ENCODE peak calls at places on chromosomes 1 and 21, in eight cellular contexts. X, A, U, W, P, Q, D and N are unnamed samples.

GRCh38 chr1:191096405-191096804 is 618.7 kb upstream of the BRINP3 start:
- DNase-seq in X (no peak), A (no peak), W (no peak), D (no peak), U (no peak), P (no peak), Q (no peak), N (no peak)

GRCh38 chr1:63691672-63692425 is 82.0 kb upstream of the ROR1 start:
- DNase-seq in U (no peak), D (peak), P (peak), W (peak), X (peak), Q (peak), A (no peak), N (peak)

GRCh38 chr1:112722601-112723510 is 7.7 kb upstream of the PPM1J start:
- DNase-seq in W (peak), D (peak), X (no peak), A (no peak), U (peak), Q (no peak), P (peak), N (peak)

GRCh38 chr1:224747578-224747977 is 131.5 kb downstream of the CNIH3 start:
- DNase-seq in Q (no peak), W (peak), P (peak), U (no peak), D (peak), A (no peak), X (no peak), N (no peak)

GRCh38 chr1:31633117-31633516 is 11.6 kb downstream of the PEF1 start:
- DNase-seq in A (no peak), X (no peak), D (no peak), Q (no peak), P (no peak), W (no peak), U (no peak), N (no peak)

GRCh38 chr1:160724445-160725242 is 13.0 kb upstream of the CD48 start:
- DNase-seq in P (no peak), X (no peak), W (no peak), Q (no peak), D (no peak), U (no peak), A (no peak), N (no peak)

GRCh38 chr1:50450861-50451653 is 27.8 kb upstream of the DMRTA2 start:
- DNase-seq in U (no peak), W (no peak), Q (no peak), A (no peak), X (no peak), D (no peak), P (no peak), N (no peak)

GRCh38 chr21:34762761-34763160 is 94.0 kb downstream of the CLIC6 start:
- DNase-seq in A (no peak), Q (no peak), D (peak), U (no peak), P (peak), W (peak), X (no peak), N (no peak)

GRCh38 chr1:7608628-7609295 is 162.3 kb upstream of the VAMP3 start:
- DNase-seq in D (peak), A (no peak), U (peak), P (no peak), X (no peak), Q (no peak), W (no peak), N (no peak)

GRCh38 chr1:86138746-86139145 is 17.8 kb downstream of the COL24A1 start:
- DNase-seq in P (peak), Q (no peak), A (no peak), U (no peak), X (no peak), D (no peak), W (no peak), N (no peak)

GRCh38 chr1:210328746-210329488 is at the start of gene HHAT:
- DNase-seq in A (no peak), W (peak), D (peak), P (peak), X (peak), U (peak), Q (peak), N (peak)

GRCh38 chr1:1440941-1441888 is 5.7 kb downstream of the VWA1 start:
- DNase-seq in Q (peak), P (no peak), D (peak), A (peak), U (peak), X (peak), W (peak), N (peak)

GRCh38 chr1:107691542-107691941 is 273.4 kb downstream of the VAV3 start:
- DNase-seq in A (no peak), U (no peak), W (no peak), X (no peak), D (no peak), P (no peak), Q (no peak), N (no peak)

GRCh38 chr1:47812848-47813508 is 184.2 kb downstream of the TRABD2B start:
- DNase-seq in D (no peak), W (no peak), X (no peak), U (no peak), A (no peak), Q (no peak), P (no peak), N (no peak)

GRCh38 chr1:230900984-230901383 is 32.7 kb upstream of the C1orf198 start:
- DNase-seq in W (no peak), X (no peak), P (no peak), U (no peak), Q (no peak), A (no peak), D (no peak), N (no peak)

DNA sequence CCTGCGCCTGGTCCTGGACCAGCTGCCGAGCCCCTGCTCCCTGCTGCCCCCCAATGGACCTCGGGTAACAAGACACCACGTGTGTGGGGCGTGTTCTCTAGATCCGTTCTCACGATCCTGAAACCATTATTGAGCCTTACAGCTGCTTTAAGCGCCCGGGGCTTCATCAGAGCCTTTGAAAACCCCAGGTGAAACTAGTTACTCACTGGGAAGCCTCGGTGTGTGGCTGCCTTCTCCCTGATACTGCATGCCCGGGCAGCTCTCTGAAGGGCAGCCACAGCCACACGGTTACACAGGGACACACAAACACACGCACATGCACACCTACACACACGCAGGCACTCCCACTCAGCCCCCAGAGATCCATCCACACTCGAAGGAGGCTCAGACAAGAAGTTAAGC is 5.3 kb downstream of the HES2 start:
- DNase-seq in U (no peak), W (peak), D (peak), Q (no peak), A (no peak), X (no peak), P (peak), N (no peak)
- TF ChIP-seq CTCF in U (no peak), W (peak), D (peak), Q (no peak), A (no peak), X (no peak), P (peak), N (peak)

GRCh38 chr1:167713330-167714081 is 8.3 kb upstream of the MPZL1 start:
- DNase-seq in U (peak), P (peak), X (peak), W (no peak), Q (no peak), D (no peak), A (no peak), N (no peak)

GRCh38 chr1:167714851-167715652 is 6.7 kb upstream of the MPZL1 start:
- DNase-seq in X (peak), P (peak), D (peak), A (peak), W (peak), Q (peak), U (peak), N (peak)

GRCh38 chr1:167715653-167716302 is 6.0 kb upstream of the MPZL1 start:
- DNase-seq in P (peak), X (no peak), A (no peak), W (no peak), D (no peak), Q (no peak), U (no peak), N (no peak)

GRCh38 chr1:167711797-167712196 is 10.0 kb upstream of the MPZL1 start:
- DNase-seq in Q (no peak), U (no peak), P (no peak), X (no peak), D (no peak), A (no peak), W (no peak), N (no peak)

DNA sequence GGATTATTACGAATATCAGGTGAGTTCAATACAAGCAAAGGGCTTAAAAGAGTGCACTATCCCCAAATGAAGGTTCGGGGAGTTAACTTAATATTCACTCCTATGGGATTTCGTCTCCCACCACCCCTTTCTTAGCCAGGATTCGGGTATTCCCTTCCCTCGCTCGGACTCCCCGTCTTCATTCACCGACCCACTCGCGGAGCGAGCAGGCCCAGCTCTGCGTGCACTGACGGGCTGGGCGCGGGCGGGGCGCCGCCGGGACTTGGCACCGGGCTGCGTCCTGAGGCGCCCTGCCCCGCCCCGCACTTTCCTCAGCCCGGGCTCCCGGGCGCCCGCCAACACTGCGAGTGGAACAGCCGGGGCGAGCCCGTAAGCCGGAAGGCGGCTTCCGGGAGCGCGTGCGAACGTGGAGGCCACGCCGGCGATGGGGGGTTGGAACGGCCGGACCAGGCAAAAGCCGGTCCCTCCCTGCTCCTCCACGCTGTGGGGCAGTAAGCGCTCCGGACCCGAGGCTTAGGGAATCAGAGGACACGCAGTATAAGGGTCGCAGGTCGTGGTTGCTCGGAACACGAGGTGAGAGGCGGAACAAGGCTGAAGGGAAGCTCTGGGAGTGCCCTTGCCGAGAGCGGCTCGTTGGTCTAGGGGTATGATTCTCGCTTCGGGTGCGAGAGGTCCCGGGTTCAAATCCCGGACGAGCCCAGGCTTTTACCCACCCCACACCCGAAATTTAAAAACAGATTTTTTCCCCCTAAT is 7.5 kb upstream of the MPZL1 start:
- DNase-seq in A (peak), X (peak), P (peak), W (peak), Q (peak), D (peak), U (peak), N (no peak)
- TF ChIP-seq CTCF in A (no peak), X (peak), P (no peak), W (no peak), Q (no peak), D (no peak), U (no peak), N (no peak)

GRCh38 chr1:180623579-180624347 is 8.1 kb upstream of the XPR1 start:
- DNase-seq in A (no peak), D (peak), W (peak), X (peak), P (peak), Q (no peak), U (no peak), N (no peak)
- TF ChIP-seq CTCF in A (no peak), D (peak), W (peak), X (peak), P (peak), Q (no peak), U (no peak), N (peak)

GRCh38 chr1:195376190-195376589 is 1232.0 kb downstream of the KCNT2 start:
- DNase-seq in D (no peak), Q (no peak), W (peak), X (no peak), A (no peak), U (no peak), P (peak), N (no peak)
- TF ChIP-seq CTCF in D (no peak), Q (no peak), W (no peak), X (no peak), A (no peak), U (no peak), P (no peak), N (no peak)

GRCh38 chr1:181438013-181438412 is 45.3 kb upstream of the CACNA1E start:
- DNase-seq in W (no peak), U (no peak), D (no peak), X (no peak), A (no peak), P (no peak), Q (no peak), N (no peak)

GRCh38 chr1:181442181-181442525 is 41.2 kb upstream of the CACNA1E start:
- DNase-seq in U (no peak), D (no peak), P (no peak), Q (no peak), A (no peak), X (no peak), W (no peak), N (no peak)

GRCh38 chr1:181443231-181443853 is 40.0 kb upstream of the CACNA1E start:
- DNase-seq in Q (no peak), U (no peak), X (no peak), D (no peak), P (no peak), W (no peak), A (no peak), N (no peak)

GRCh38 chr1:181445436-181445835 is 37.9 kb upstream of the CACNA1E start:
- DNase-seq in A (no peak), W (no peak), D (no peak), P (no peak), X (no peak), Q (no peak), U (no peak), N (no peak)

GRCh38 chr1:181440510-181440909 is 42.8 kb upstream of the CACNA1E start:
- DNase-seq in W (no peak), X (no peak), U (no peak), A (no peak), P (no peak), Q (no peak), D (no peak), N (no peak)
- TF ChIP-seq CTCF in W (no peak), X (no peak), U (no peak), A (no peak), P (no peak), Q (no peak), D (no peak), N (no peak)